ENCODE peak calls at places on chromosomes 2 and 18, in seven cellular contexts. N is H1, H is AG09309, W is cardiac muscle cell, B is AG04450, D is gastrocnemius medialis, P is fibroblast of lung. C is an unnamed sample.

GRCh38 chr2:8165550-8165949 is 516.3 kb upstream of the ID2 start:
- DNase-seq in N (no peak), H (no peak), W (no peak), B (no peak), D (no peak), P (no peak), C (no peak)

GRCh38 chr2:189549440-189549832 is 31.1 kb downstream of the SLC40A1 start:
- DNase-seq in N (no peak), H (no peak), W (peak), B (peak), D (no peak), P (peak), C (peak)

GRCh38 chr2:143802871-143803650 is 673.8 kb downstream of the ARHGAP15 start:
- DNase-seq in N (no peak), H (no peak), W (no peak), B (no peak), D (no peak), P (peak), C (no peak)

GRCh38 chr2:149885468-149885867 is 297.9 kb upstream of the MMADHC start:
- DNase-seq in N (no peak), H (no peak), W (no peak), B (no peak), D (peak), P (no peak), C (no peak)

GRCh38 chr2:66441651-66442365 is 6.9 kb downstream of the MEIS1 start:
- DNase-seq in N (no peak), H (no peak), W (no peak), B (no peak), D (no peak), P (peak), C (no peak)

GRCh38 chr2:196987654-196988364 is 61.3 kb upstream of the PGAP1 start:
- DNase-seq in N (no peak), H (peak), W (peak), B (peak), D (no peak), P (peak), C (peak)

GRCh38 chr2:69278366-69278765 is 108.7 kb downstream of the GFPT1 start:
- DNase-seq in N (no peak), H (no peak), W (peak), B (no peak), D (no peak), P (peak), C (peak)

GRCh38 chr18:8084160-8084559 is 517.0 kb downstream of the PTPRM start:
- DNase-seq in N (peak), H (no peak), W (peak), B (peak), D (peak), P (peak), C (peak)

GRCh38 chr2:79993144-79993543 is 311.4 kb downstream of the LRRTM1 start:
- DNase-seq in N (no peak), H (no peak), W (no peak), B (no peak), D (no peak), P (no peak), C (peak)

GRCh38 chr2:61029533-61029932 is 11.5 kb upstream of the PUS10 start:
- DNase-seq in N (no peak), H (no peak), W (no peak), B (no peak), D (no peak), P (no peak), C (no peak)

GRCh38 chr2:46565364-46565763 is 86.0 kb downstream of the TMEM247 start:
- DNase-seq in N (no peak), H (no peak), W (no peak), B (no peak), D (no peak), P (no peak), C (no peak)

GRCh38 chr2:32805104-32806095 is 141.4 kb upstream of the LTBP1 start:
- DNase-seq in N (no peak), H (no peak), W (no peak), B (peak), D (no peak), P (no peak), C (peak)

GRCh38 chr18:36519358-36519757 is 221.8 kb downstream of the FHOD3 start:
- DNase-seq in N (no peak), H (no peak), W (peak), B (peak), D (no peak), P (no peak), C (peak)

GRCh38 chr2:64629329-64629781 is 24.4 kb downstream of the SERTAD2 start:
- DNase-seq in N (no peak), H (no peak), W (no peak), B (no peak), D (no peak), P (no peak), C (no peak)

GRCh38 chr18:73893879-73894278 is 253.8 kb downstream of the FBXO15 start:
- DNase-seq in N (no peak), H (no peak), W (no peak), B (no peak), D (no peak), P (no peak), C (no peak)

GRCh38 chr18:26442139-26442538 is 106.2 kb downstream of the KCTD1 start:
- DNase-seq in N (no peak), H (no peak), W (peak), B (no peak), D (no peak), P (peak), C (peak)

GRCh38 chr2:144703852-144704324 is 184.0 kb upstream of the ZEB2 start:
- DNase-seq in N (no peak), H (peak), W (peak), B (peak), D (peak), P (peak), C (peak)

GRCh38 chr2:129297430-129297829 is 682.0 kb upstream of the RAB6C start:
- DNase-seq in N (no peak), H (no peak), W (peak), B (no peak), D (no peak), P (no peak), C (no peak)

GRCh38 chr2:14760169-14760568 is 127.7 kb downstream of the LRATD1 start:
- DNase-seq in N (no peak), H (no peak), W (no peak), B (no peak), D (no peak), P (no peak), C (no peak)

GRCh38 chr2:122748552-122749011 is 993.1 kb downstream of the TSN start:
- DNase-seq in N (peak), H (no peak), W (peak), B (no peak), D (no peak), P (peak), C (peak)

GRCh38 chr2:20576598-20577115 is 74.2 kb downstream of the HS1BP3 start:
- DNase-seq in N (no peak), H (no peak), W (no peak), B (no peak), D (no peak), P (no peak), C (no peak)

GRCh38 chr18:10271481-10271880 is 183.0 kb upstream of the APCDD1 start:
- DNase-seq in N (no peak), H (no peak), W (peak), B (no peak), D (no peak), P (peak), C (peak)

GRCh38 chr18:63155910-63156773 is 163.4 kb downstream of the BCL2 start:
- DNase-seq in N (no peak), H (no peak), W (no peak), B (no peak), D (no peak), P (no peak), C (no peak)

GRCh38 chr18:9025104-9025838 is 77.2 kb upstream of the NDUFV2 start:
- DNase-seq in N (no peak), H (no peak), W (no peak), B (peak), D (no peak), P (peak), C (peak)

GRCh38 chr2:48412409-48413259 is 117.3 kb upstream of the STON1 start:
- DNase-seq in N (no peak), H (no peak), W (peak), B (no peak), D (no peak), P (peak), C (peak)

GRCh38 chr2:23595601-23596251 is 210.7 kb downstream of the KLHL29 start:
- DNase-seq in N (no peak), H (no peak), W (peak), B (no peak), D (peak), P (no peak), C (no peak)

GRCh38 chr2:160253440-160254296 is 53.6 kb upstream of the ITGB6 start:
- DNase-seq in N (no peak), H (no peak), W (no peak), B (no peak), D (no peak), P (peak), C (no peak)

GRCh38 chr2:230184727-230185578 is 34.8 kb downstream of the SP110 start:
- DNase-seq in N (no peak), H (no peak), W (peak), B (no peak), D (no peak), P (peak), C (no peak)

GRCh38 chr2:105910497-105911238 is 166.0 kb downstream of the NCK2 start:
- DNase-seq in N (no peak), H (no peak), W (no peak), B (no peak), D (peak), P (no peak), C (no peak)

GRCh38 chr2:19547321-19547720 is 188.9 kb upstream of the OSR1 start:
- DNase-seq in N (no peak), H (no peak), W (no peak), B (no peak), D (no peak), P (no peak), C (no peak)

GRCh38 chr2:86566158-86566827 is 3.0 kb upstream of the CHMP3 start:
- DNase-seq in N (no peak), H (no peak), W (no peak), B (no peak), D (no peak), P (no peak), C (no peak)

GRCh38 chr18:361941-362913 is 94.4 kb upstream of the THOC1 start:
- DNase-seq in N (no peak), H (peak), W (peak), B (peak), D (peak), P (peak), C (peak)

GRCh38 chr18:30487962-30488361 is 554.6 kb downstream of the DSC3 start:
- DNase-seq in N (no peak), H (no peak), W (no peak), B (no peak), D (no peak), P (peak), C (no peak)

GRCh38 chr2:54052825-54053718 is 62.3 kb upstream of the ACYP2 start:
- DNase-seq in N (no peak), H (no peak), W (no peak), B (no peak), D (no peak), P (no peak), C (no peak)

GRCh38 chr18:54946149-54946581 is 13.1 kb downstream of the CCDC68 start:
- DNase-seq in N (no peak), H (no peak), W (peak), B (no peak), D (no peak), P (peak), C (peak)

GRCh38 chr2:68216454-68217310 is 35.6 kb downstream of the PPP3R1 start:
- DNase-seq in N (no peak), H (no peak), W (no peak), B (no peak), D (no peak), P (no peak), C (no peak)

GRCh38 chr2:177165731-177166711 is 46.6 kb upstream of the HNRNPA3 start:
- DNase-seq in N (no peak), H (no peak), W (peak), B (no peak), D (peak), P (peak), C (peak)

DNA sequence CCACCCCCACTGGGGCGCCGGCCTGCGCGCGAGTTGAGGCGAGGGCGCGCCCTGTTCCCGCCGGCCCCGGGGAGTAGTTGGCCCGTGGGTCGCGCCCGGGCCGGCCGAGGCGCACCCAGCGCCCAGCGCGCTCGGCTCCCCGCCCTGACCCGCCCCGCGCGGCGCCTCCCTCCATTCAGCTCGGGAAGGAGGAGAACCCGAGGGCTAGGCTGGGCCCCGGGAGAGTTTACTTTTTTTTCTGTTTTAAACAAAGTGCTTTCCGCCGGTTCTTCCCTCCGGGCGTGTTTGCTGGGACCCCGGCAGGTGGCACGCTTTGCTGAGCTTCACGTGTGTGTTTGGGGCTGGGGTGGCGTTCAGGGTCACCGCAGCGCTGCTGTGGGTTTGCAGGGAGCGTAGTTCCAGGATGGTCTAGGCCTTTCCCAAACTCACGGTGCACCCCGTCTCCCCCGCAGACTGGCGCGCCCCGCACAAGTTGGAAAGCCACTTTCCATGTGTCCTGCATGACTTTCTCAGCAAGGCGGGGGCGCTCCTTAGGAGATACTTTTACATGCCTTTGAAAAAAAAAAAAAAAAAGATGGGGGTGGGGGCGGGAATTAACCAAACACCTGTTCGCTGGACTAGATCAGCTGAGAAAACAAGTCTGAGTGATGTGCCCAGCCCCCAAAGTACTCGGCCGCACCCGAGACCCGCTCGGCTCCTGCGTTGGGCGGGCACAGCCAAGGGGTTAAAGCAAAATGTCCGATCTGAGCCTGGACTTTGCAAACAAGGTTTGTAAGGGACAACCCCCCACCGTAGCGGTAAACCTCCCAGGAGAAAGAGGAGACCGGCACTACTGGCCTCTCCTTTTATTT is 829 bp downstream of the ITGA6 start:
- DNase-seq in N (no peak), H (no peak), W (no peak), B (no peak), D (peak), P (peak), C (no peak)
- TF ChIP-seq CTCF in N (no peak), H (peak), W (peak), B (peak), D (no peak), P (no peak), C (no peak)

GRCh38 chr2:188440849-188441248 is 149.2 kb downstream of the GULP1 start:
- DNase-seq in N (no peak), H (no peak), W (no peak), B (no peak), D (no peak), P (no peak), C (no peak)
- H3K4me3 ChIP-seq in N (no peak), H (no peak), W (no peak), B (no peak), D (no peak), P (no peak), C (no peak)

GRCh38 chr2:179936654-179937053 is 70.4 kb downstream of the CWC22 start:
- DNase-seq in N (peak), H (no peak), W (peak), B (no peak), D (peak), P (peak), C (peak)
- TF ChIP-seq CTCF in N (peak), H (peak), W (peak), B (peak), D (peak), P (peak), C (peak)

DNA sequence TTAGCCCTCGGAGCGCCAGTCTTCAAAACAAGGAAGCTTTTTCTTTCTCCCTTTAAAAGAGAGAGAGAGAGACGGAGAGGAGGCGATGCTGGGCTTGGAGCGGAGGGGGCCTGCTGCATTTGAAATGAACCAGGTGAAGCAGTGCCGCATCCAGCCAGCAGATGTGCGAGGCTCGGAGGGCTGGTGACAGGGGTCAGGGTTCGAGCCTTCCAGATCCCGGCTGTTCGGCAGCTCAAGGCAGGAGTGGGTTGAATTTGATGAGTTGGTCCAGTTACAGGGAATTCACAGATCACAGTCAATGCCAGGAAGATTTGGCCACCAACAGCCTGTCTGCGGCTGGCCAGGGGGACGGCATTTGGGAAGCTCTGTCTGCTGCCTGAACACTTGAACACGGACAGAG is 48.6 kb downstream of the PTGR3 start:
- DNase-seq in N (no peak), H (no peak), W (peak), B (no peak), D (no peak), P (no peak), C (peak)
- H3K4me3 ChIP-seq in N (no peak), H (no peak), W (no peak), B (peak), D (no peak), P (peak), C (no peak)

GRCh38 chr2:206831442-206831995 is 66.1 kb downstream of the FASTKD2 start:
- DNase-seq in N (no peak), H (no peak), W (no peak), B (no peak), D (no peak), P (no peak), C (no peak)
- TF ChIP-seq CTCF in N (peak), H (no peak), W (no peak), B (no peak), D (no peak), P (no peak), C (no peak)

GRCh38 chr18:58657081-58657480 is 14.2 kb upstream of the MALT1 start:
- DNase-seq in N (no peak), H (no peak), W (no peak), B (no peak), D (no peak), P (no peak), C (no peak)

GRCh38 chr18:58654896-58655614 is 16.2 kb upstream of the MALT1 start:
- DNase-seq in N (no peak), H (no peak), W (no peak), B (no peak), D (no peak), P (no peak), C (no peak)

GRCh38 chr18:58659691-58660090 is 11.6 kb upstream of the MALT1 start:
- DNase-seq in N (no peak), H (no peak), W (no peak), B (no peak), D (no peak), P (no peak), C (no peak)

GRCh38 chr18:58660915-58661314 is 10.3 kb upstream of the MALT1 start:
- DNase-seq in N (no peak), H (no peak), W (no peak), B (no peak), D (no peak), P (no peak), C (no peak)

DNA sequence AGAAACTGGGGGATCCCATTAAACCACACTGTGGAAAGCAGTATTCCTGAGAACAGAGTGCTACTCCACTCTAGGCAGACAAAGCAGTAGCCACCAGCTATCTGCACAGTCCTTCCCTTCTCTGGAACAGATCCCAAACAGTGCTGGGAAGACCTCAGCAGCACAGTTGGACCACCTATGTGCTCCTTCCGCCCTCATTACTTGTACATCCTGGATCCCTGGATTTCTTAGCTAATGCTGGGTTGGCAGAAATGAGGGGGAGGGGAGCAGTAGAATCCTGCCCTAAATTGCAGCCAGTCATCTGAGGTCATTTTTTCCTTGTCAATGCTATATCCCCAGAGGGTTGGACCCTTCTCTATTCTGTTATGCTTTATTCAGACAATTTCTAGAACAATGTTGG is 13.8 kb upstream of the MALT1 start:
- DNase-seq in N (no peak), H (no peak), W (no peak), B (no peak), D (no peak), P (no peak), C (no peak)
- H3K4me3 ChIP-seq in N (no peak), H (no peak), W (no peak), B (no peak), D (no peak), P (no peak), C (no peak)

GRCh38 chr18:51622676-51623075 is 425.2 kb upstream of the MEX3C start:
- DNase-seq in N (no peak), H (no peak), W (no peak), B (no peak), D (no peak), P (no peak), C (no peak)

GRCh38 chr18:51624311-51624710 is 426.8 kb upstream of the MEX3C start:
- DNase-seq in N (no peak), H (no peak), W (no peak), B (no peak), D (no peak), P (no peak), C (no peak)

GRCh38 chr18:51623653-51624052 is 426.2 kb upstream of the MEX3C start:
- DNase-seq in N (no peak), H (no peak), W (peak), B (no peak), D (no peak), P (no peak), C (peak)

GRCh38 chr18:51619283-51619682 is 421.8 kb upstream of the MEX3C start:
- DNase-seq in N (no peak), H (no peak), W (no peak), B (no peak), D (no peak), P (no peak), C (no peak)

DNA sequence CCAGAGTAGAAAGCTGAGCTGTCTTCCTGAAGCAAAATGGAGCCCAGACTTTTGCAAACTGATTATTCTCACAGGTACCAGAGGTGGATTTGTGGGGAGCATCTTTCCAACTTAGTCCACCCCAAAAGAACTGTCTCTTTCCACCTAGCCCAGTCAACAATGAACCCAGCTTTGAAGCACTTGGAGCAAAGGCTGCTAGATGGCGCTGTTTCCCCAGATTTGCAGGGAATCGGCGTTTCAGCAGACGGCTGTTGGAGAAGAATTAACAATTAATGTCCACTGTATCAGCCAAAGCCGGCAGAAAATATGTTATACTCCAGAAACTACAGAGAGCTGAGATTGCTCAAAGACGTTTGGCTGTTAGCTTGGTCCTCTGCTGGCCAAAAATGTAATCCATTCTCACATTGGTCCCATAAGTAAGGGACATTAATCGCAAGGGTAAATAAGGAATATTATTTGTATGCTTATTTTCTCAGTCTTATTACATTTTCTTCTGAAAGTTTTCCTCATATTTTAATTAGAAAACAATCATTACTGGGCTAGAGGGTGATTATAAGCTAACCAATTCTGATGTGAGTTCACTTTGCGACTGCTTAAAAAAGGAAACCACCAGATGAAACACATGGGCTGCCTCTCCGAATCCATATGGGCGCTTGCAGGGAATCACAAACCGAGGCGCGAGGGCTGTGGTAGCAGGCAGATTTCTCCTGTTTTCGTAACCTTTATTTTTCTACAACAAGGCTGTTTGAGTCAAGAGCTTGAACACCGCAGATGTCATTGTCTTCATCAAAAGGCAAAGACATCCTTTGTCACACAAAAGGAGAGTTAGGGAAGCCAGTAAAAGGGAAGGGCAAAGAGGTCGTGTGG is 423.9 kb upstream of the MEX3C start:
- DNase-seq in N (peak), H (no peak), W (peak), B (no peak), D (no peak), P (peak), C (peak)
- TF ChIP-seq CTCF in N (peak), H (peak), W (peak), B (peak), D (peak), P (peak), C (peak)